ENCODE peak calls at places on chromosomes 11 and 22, in four cellular contexts. One of them, this sample, is unnamed.

GRCh38 chr11:43503417-43503816 is 144.7 kb downstream of the TTC17 start:
- DNase-seq in neural progenitor cell: no peak
- DNase-seq in DND-41: no peak
- DNase-seq in A673: no peak
- DNase-seq in this sample: no peak

GRCh38 chr22:29167032-29167911 is 38.4 kb upstream of the EMID1 start:
- DNase-seq in neural progenitor cell: no peak
- DNase-seq in DND-41: peak; percentile 97
- DNase-seq in A673: no peak
- DNase-seq in this sample: no peak

GRCh38 chr11:91952056-91952455 is 272.6 kb upstream of the FAT3 start:
- DNase-seq in neural progenitor cell: no peak
- DNase-seq in DND-41: no peak
- DNase-seq in A673: no peak
- DNase-seq in this sample: no peak

GRCh38 chr22:21044931-21045584 is 688 bp upstream of the LRRC74B start:
- DNase-seq in neural progenitor cell: peak; percentile 21
- DNase-seq in DND-41: peak; percentile 21
- DNase-seq in A673: peak; percentile 40
- DNase-seq in this sample: no peak

GRCh38 chr11:46238967-46239800 is 38.3 kb upstream of the CREB3L1 start:
- DNase-seq in neural progenitor cell: peak; percentile 94
- DNase-seq in DND-41: peak; percentile 85
- DNase-seq in A673: peak; percentile 98
- DNase-seq in this sample: peak; percentile 85

GRCh38 chr11:121582296-121582695 is 129.5 kb upstream of the SORL1-AS1 start:
- DNase-seq in neural progenitor cell: no peak
- DNase-seq in DND-41: peak; percentile 73
- DNase-seq in A673: no peak
- DNase-seq in this sample: no peak

GRCh38 chr11:107123022-107123421 is 104.7 kb upstream of the GUCY1A2 start:
- DNase-seq in neural progenitor cell: no peak
- DNase-seq in DND-41: no peak
- DNase-seq in A673: no peak
- DNase-seq in this sample: no peak

GRCh38 chr11:88555018-88555828 is 217.7 kb upstream of the CTSC start:
- DNase-seq in neural progenitor cell: no peak
- DNase-seq in DND-41: no peak
- DNase-seq in A673: peak; percentile 46
- DNase-seq in this sample: no peak

GRCh38 chr11:5364214-5364613 is 12.9 kb downstream of the OR51B6 start:
- DNase-seq in neural progenitor cell: no peak
- DNase-seq in DND-41: no peak
- DNase-seq in A673: no peak
- DNase-seq in this sample: no peak

GRCh38 chr22:39518996-39519680 is 1.2 kb upstream of the ATF4 start:
- DNase-seq in neural progenitor cell: peak; percentile 60
- DNase-seq in DND-41: peak; percentile 52
- DNase-seq in A673: peak; percentile 62
- DNase-seq in this sample: peak; percentile 65

GRCh38 chr11:44744160-44744559 is 17.4 kb downstream of the TSPAN18 start:
- DNase-seq in neural progenitor cell: no peak
- DNase-seq in DND-41: no peak
- DNase-seq in A673: no peak
- DNase-seq in this sample: no peak

GRCh38 chr11:96275807-96276594 is 67.0 kb downstream of the MAML2 start:
- DNase-seq in neural progenitor cell: no peak
- DNase-seq in DND-41: no peak
- DNase-seq in A673: no peak
- DNase-seq in this sample: no peak

GRCh38 chr22:46574993-46575914 is 37.8 kb upstream of the CELSR1 start:
- DNase-seq in neural progenitor cell: peak; percentile 30
- DNase-seq in DND-41: no peak
- DNase-seq in A673: no peak
- DNase-seq in this sample: peak; percentile 74

GRCh38 chr22:46574438-46574992 is 37.1 kb upstream of the CELSR1 start:
- DNase-seq in neural progenitor cell: peak; percentile 0
- DNase-seq in DND-41: no peak
- DNase-seq in A673: no peak
- DNase-seq in this sample: no peak

GRCh38 chr22:46576556-46577351 is 39.3 kb upstream of the CELSR1 start:
- DNase-seq in neural progenitor cell: peak; percentile 85
- DNase-seq in DND-41: peak; percentile 70
- DNase-seq in A673: peak; percentile 72
- DNase-seq in this sample: no peak

GRCh38 chr22:46577361-46578249 is 40.2 kb upstream of the CELSR1 start:
- DNase-seq in neural progenitor cell: peak; percentile 11
- DNase-seq in DND-41: no peak
- DNase-seq in A673: no peak
- DNase-seq in this sample: no peak

GRCh38 chr22:46575915-46576555 is 38.6 kb upstream of the CELSR1 start:
- DNase-seq in neural progenitor cell: peak; percentile 20
- DNase-seq in DND-41: no peak
- DNase-seq in A673: no peak
- DNase-seq in this sample: peak; percentile 80
- H3K4me1 ChIP-seq in neural progenitor cell: peaks cover 6% of the 10 kb centered on the region
- H3K4me1 ChIP-seq in DND-41: peaks cover 45% of the 10 kb centered on the region
- H3K4me1 ChIP-seq in A673: peaks cover 34% of the 10 kb centered on the region
- H3K4me1 ChIP-seq in this sample: peaks cover 24% of the 10 kb centered on the region

DNA sequence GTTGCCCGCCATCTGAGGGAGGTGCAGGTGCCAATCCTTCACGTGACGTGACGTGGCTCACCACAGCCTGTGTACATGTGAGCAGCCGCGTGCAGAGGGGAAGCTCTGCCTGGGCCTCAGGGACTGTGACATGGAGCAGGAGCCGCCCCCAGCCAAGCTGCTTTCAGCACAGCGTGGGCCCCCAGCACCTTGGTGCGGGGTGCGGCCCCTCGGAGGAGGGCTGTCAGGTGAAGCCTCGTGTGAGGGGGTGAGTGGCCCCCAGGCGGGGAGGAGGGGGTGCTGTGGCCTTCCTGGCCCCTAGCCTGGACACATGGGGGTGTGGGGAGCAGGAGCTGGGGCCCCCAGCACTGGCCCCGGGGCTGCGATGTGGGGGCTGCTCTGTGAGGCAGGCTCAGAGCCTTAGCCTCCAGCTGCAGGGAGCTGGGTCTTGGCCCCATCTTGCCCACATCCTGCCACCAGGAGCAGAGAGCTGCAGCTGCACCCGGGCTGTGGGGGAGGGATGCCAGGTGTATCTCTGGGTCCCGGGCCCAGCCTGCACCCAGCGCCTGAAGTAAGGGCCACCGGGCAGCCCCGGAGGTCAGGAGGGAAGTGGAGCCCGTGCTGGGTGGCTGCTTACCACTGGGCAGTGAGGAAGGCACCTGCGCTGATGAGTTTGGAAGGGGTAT is at the start of gene ADORA2A:
- DNase-seq in neural progenitor cell: no peak
- DNase-seq in DND-41: peak; percentile 96
- DNase-seq in A673: no peak
- DNase-seq in this sample: peak; percentile 51
- TF ChIP-seq CTCF in neural progenitor cell: no peak
- TF ChIP-seq CTCF in DND-41: no peak
- TF ChIP-seq CTCF in A673: no peak
- TF ChIP-seq CTCF in this sample: no peak

GRCh38 chr11:94546886-94547285 is 3.2 kb downstream of the FUT4 start:
- DNase-seq in neural progenitor cell: no peak
- DNase-seq in DND-41: peak; percentile 13
- DNase-seq in A673: peak; percentile 43
- DNase-seq in this sample: peak; percentile 68

GRCh38 chr11:94545641-94546470 is 2.1 kb downstream of the FUT4 start:
- DNase-seq in neural progenitor cell: no peak
- DNase-seq in DND-41: peak; percentile 6
- DNase-seq in A673: no peak
- DNase-seq in this sample: no peak

GRCh38 chr11:94544582-94544831 is 786 bp downstream of the FUT4 start:
- DNase-seq in neural progenitor cell: no peak
- DNase-seq in DND-41: no peak
- DNase-seq in A673: no peak
- DNase-seq in this sample: no peak

GRCh38 chr11:94544832-94545640 is 1.3 kb downstream of the FUT4 start:
- DNase-seq in neural progenitor cell: peak; percentile 13
- DNase-seq in DND-41: peak; percentile 4
- DNase-seq in A673: no peak
- DNase-seq in this sample: peak; percentile 53

DNA sequence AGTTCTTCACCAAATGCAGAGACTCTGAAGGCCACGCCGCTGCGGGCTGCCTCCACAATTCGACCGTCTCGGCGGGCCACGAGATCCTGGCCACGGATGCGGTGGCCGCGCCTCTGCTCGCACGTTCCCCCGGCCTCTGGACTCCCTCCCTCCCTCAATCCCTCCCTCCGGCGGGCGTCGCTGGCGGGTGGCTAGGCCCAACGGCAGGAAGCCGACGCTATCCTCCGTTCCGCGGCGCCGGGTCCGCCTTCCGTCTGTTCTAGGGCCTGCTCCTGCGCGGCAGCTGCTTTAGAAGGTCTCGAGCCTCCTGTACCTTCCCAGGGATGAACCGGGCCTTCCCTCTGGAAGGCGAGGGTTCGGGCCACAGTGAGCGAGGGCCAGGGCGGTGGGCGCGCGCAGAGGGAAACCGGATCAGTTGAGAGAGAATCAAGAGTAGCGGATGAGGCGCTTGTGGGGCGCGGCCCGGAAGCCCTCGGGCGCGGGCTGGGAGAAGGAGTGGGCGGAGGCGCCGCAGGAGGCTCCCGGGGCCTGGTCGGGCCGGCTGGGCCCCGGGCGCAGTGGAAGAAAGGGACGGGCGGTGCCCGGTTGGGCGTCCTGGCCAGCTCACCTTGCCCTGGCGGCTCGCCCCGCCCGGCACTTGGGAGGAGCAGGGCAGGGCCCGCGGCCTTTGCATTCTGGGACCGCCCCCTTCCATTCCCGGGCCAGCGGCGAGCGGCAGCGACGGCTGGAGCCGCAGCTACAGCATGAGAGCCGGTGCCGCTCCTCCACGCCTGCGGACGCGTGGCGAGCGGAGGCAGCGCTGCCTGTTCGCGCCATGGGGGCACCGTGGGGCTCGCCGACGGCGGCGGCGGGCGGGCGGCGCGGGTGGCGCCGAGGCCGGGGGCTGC is at the start of gene FUT4:
- DNase-seq in neural progenitor cell: peak; percentile 94
- DNase-seq in DND-41: peak; percentile 82
- DNase-seq in A673: peak; percentile 92
- DNase-seq in this sample: peak; percentile 93
- H3K4me1 ChIP-seq in neural progenitor cell: peaks cover 8% of the 10 kb centered on the region
- H3K4me1 ChIP-seq in DND-41: peaks cover 55% of the 10 kb centered on the region
- H3K4me1 ChIP-seq in A673: peaks cover 26% of the 10 kb centered on the region
- H3K4me1 ChIP-seq in this sample: no peaks in the 10 kb centered on the region

GRCh38 chr11:62020661-62021060 is 53.2 kb upstream of the FTH1 start:
- DNase-seq in neural progenitor cell: no peak
- DNase-seq in DND-41: no peak
- DNase-seq in A673: no peak
- DNase-seq in this sample: no peak
- TF ChIP-seq CTCF in neural progenitor cell: no peak
- TF ChIP-seq CTCF in DND-41: no peak
- TF ChIP-seq CTCF in A673: no peak
- TF ChIP-seq CTCF in this sample: no peak

GRCh38 chr11:72833792-72834501 is 19.7 kb downstream of the ATG16L2 start:
- DNase-seq in neural progenitor cell: peak; percentile 53
- DNase-seq in DND-41: no peak
- DNase-seq in A673: no peak
- DNase-seq in this sample: no peak

GRCh38 chr11:72834905-72835304 is 20.7 kb downstream of the ATG16L2 start:
- DNase-seq in neural progenitor cell: no peak
- DNase-seq in DND-41: no peak
- DNase-seq in A673: no peak
- DNase-seq in this sample: no peak

GRCh38 chr11:72833083-72833733 is 19.0 kb downstream of the ATG16L2 start:
- DNase-seq in neural progenitor cell: no peak
- DNase-seq in DND-41: no peak
- DNase-seq in A673: no peak
- DNase-seq in this sample: no peak

GRCh38 chr11:72838691-72839305 is 24.6 kb downstream of the ATG16L2 start:
- DNase-seq in neural progenitor cell: no peak
- DNase-seq in DND-41: no peak
- DNase-seq in A673: no peak
- DNase-seq in this sample: no peak

DNA sequence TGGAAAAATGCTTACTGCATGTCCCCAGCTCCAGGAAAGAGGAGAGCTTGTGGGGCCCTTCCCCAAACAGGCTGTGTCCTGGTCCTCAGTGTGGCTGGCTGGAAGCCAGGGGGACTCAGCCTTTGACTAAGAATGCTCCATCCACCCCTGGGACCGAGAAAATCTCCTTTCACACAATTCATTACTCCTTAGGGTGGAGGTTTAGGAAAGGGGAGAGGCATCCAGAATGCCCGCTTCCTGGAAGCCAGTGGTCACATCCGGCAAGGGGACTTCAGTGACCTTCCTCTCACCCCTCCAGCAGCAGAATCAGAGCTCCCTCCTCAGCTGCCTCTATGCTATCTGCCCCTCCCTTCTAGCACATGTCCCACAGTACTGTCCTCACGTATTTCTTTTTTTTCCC is 21.9 kb downstream of the ATG16L2 start:
- DNase-seq in neural progenitor cell: no peak
- DNase-seq in DND-41: no peak
- DNase-seq in A673: no peak
- DNase-seq in this sample: no peak
- H3K4me1 ChIP-seq in neural progenitor cell: peaks cover 15% of the 10 kb centered on the region
- H3K4me1 ChIP-seq in DND-41: peaks cover 3% of the 10 kb centered on the region
- H3K4me1 ChIP-seq in A673: no peaks in the 10 kb centered on the region
- H3K4me1 ChIP-seq in this sample: peaks cover 4% of the 10 kb centered on the region

This sample was measured in colonic mucosa.